ENCODE peak calls at places on chromosome 19, in seven cellular contexts. X, P, D, B, K, Z and R are unnamed samples.

GRCh38 chr19:22260499-22260898 is 25.7 kb upstream of the ZNF729 start:
- DNase-seq in X (no peak), P (no peak), K (no peak), B (no peak), D (no peak), Z (no peak), R (no peak)

GRCh38 chr19:35757231-35757748 is 461 bp upstream of the HSPB6 start:
- DNase-seq in D (peak), Z (no peak), P (no peak), K (no peak), X (peak), B (peak), R (peak)

GRCh38 chr19:58406818-58407657 is 1.4 kb upstream of the ZNF584 start:
- DNase-seq in D (peak), Z (peak), P (no peak), K (no peak), X (no peak), B (no peak), R (peak)

GRCh38 chr19:28045621-28046020 is 1167.3 kb downstream of the UQCRFS1 start:
- DNase-seq in B (no peak), X (no peak), Z (no peak), P (no peak), D (no peak), K (no peak), R (no peak)

GRCh38 chr19:7970716-7971448 is 27.4 kb upstream of the TIMM44 start:
- DNase-seq in P (peak), K (peak), B (peak), D (peak), X (peak), Z (peak), R (peak)

GRCh38 chr19:10074153-10074552 is 12.0 kb upstream of the SHFL start:
- DNase-seq in P (no peak), Z (no peak), K (no peak), D (peak), B (no peak), X (peak), R (peak)

GRCh38 chr19:40889366-40889765 is 7.3 kb upstream of the CYP2A7 start:
- DNase-seq in B (no peak), Z (no peak), P (no peak), D (no peak), X (no peak), K (no peak), R (no peak)

GRCh38 chr19:4453232-4454179 is 4.1 kb downstream of the UBXN6 start:
- DNase-seq in Z (no peak), B (no peak), D (no peak), K (no peak), X (no peak), P (no peak), R (no peak)

GRCh38 chr19:45528744-45529453 is 21.6 kb downstream of the VASP start:
- DNase-seq in B (peak), X (no peak), Z (peak), K (peak), P (no peak), D (peak), R (no peak)

GRCh38 chr19:7767487-7767886 is 4.4 kb downstream of the CLEC4M start:
- DNase-seq in B (no peak), X (no peak), K (no peak), D (no peak), P (no peak), Z (no peak), R (no peak)

GRCh38 chr19:50723069-50723468 is at the start of gene CLEC11A:
- DNase-seq in K (no peak), P (no peak), X (peak), D (peak), Z (no peak), B (no peak), R (no peak)

GRCh38 chr19:5154129-5154798 is 185.4 kb downstream of the KDM4B start:
- DNase-seq in P (no peak), K (no peak), B (no peak), D (peak), Z (peak), X (no peak), R (no peak)

GRCh38 chr19:45601115-45601514 is 897 bp downstream of the GPR4 start:
- DNase-seq in X (no peak), K (no peak), D (no peak), Z (no peak), P (no peak), B (no peak), R (no peak)

GRCh38 chr19:48799358-48800300 is 11.2 kb downstream of the BCAT2 start:
- DNase-seq in Z (no peak), X (no peak), B (no peak), K (no peak), P (no peak), D (no peak), R (no peak)

GRCh38 chr19:8209111-8209964 is at the start of gene CERS4:
- DNase-seq in Z (peak), B (no peak), K (peak), P (peak), D (peak), X (peak), R (peak)

GRCh38 chr19:6164906-6165531 is 29.6 kb downstream of the ACSBG2 start:
- DNase-seq in B (no peak), K (no peak), P (no peak), D (no peak), Z (no peak), X (no peak), R (no peak)

GRCh38 chr19:6424190-6424938 is at the start of gene KHSRP:
- DNase-seq in P (no peak), B (no peak), Z (no peak), D (peak), X (no peak), K (no peak), R (peak)

GRCh38 chr19:13042443-13043130 is 47.3 kb downstream of the NFIX start:
- DNase-seq in D (no peak), X (peak), B (no peak), P (no peak), Z (no peak), K (no peak), R (no peak)

GRCh38 chr19:13044160-13044853 is 49.0 kb downstream of the NFIX start:
- DNase-seq in B (no peak), K (no peak), Z (no peak), X (peak), P (no peak), D (no peak), R (no peak)

GRCh38 chr19:13040916-13041292 is 45.6 kb downstream of the NFIX start:
- DNase-seq in P (no peak), D (no peak), K (no peak), X (no peak), Z (no peak), B (no peak), R (no peak)

GRCh38 chr19:13045812-13046211 is 50.5 kb downstream of the NFIX start:
- DNase-seq in X (no peak), K (no peak), Z (no peak), P (no peak), D (no peak), B (no peak), R (no peak)

GRCh38 chr19:13043285-13043684 is 48.0 kb downstream of the NFIX start:
- DNase-seq in B (no peak), X (no peak), Z (no peak), P (no peak), D (no peak), K (no peak), R (no peak)
- H3K18ac ChIP-seq in B (no peak), X (no peak), Z (no peak), P (no peak), D (no peak), K (no peak), R (no peak)

DNA sequence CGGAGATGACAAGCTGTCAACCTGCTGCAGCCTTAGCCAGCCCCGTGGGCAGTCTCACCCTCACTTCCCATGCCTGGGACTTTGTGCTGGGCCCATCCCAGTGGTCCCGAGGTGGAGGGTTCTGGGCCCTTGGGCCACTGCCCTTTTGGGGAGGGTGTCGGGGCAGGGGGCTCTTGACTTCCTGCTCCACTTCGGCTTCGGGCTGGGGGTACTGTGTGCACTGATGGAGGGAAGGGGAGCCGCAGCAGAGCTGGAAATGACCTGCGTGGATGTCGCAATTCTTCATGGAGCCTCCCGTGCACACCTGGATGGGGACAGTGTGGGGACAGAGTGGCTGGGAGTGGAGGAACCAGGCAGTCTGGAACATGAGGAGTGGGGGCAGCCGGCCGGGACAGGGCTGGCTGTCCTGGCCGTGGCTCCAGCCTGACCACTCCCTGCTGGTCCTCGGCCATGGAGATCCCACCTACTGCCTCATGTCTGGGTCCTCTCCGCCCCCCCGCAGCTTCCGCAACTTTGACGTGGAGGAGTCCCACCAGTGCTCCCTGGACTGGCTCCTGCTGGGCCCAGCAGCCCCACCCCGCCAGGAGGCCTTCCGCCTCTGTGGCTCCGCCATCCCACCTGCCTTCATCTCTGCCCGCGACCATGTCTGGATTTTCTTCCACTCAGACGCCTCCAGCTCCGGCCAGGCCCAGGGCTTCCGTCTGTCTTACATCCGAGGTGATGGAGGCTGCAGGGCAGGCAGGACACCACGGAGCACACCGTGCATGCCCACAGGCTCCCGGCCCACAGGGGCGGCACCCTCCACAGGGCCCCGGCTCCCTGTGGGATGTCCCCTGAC is 10.2 kb downstream of the LRP3 start:
- DNase-seq in D (no peak), Z (no peak), K (no peak), P (no peak), X (no peak), B (no peak), R (no peak)
- H3K18ac ChIP-seq in D (no peak), Z (no peak), K (no peak), P (no peak), X (no peak), B (no peak), R (no peak)

GRCh38 chr19:33604651-33605050 is 17.1 kb upstream of the CHST8 start:
- DNase-seq in Z (no peak), X (no peak), K (no peak), B (no peak), P (no peak), D (no peak), R (no peak)
- H3K18ac ChIP-seq in Z (no peak), X (no peak), K (no peak), B (no peak), P (no peak), D (no peak), R (no peak)

GRCh38 chr19:571127-571974 is 1.0 kb upstream of the BSG start:
- DNase-seq in D (peak), X (peak), P (peak), K (no peak), Z (peak), B (peak), R (peak)

GRCh38 chr19:570315-570714 is 2.1 kb upstream of the BSG start:
- DNase-seq in X (no peak), P (no peak), K (no peak), D (no peak), B (peak), Z (peak), R (no peak)

GRCh38 chr19:566844-567243 is 5.6 kb upstream of the BSG start:
- DNase-seq in D (no peak), P (no peak), B (no peak), X (no peak), K (no peak), Z (no peak), R (no peak)

GRCh38 chr19:566403-566802 is 6.0 kb upstream of the BSG start:
- DNase-seq in X (peak), K (no peak), P (no peak), D (peak), Z (no peak), B (no peak), R (peak)

GRCh38 chr19:567296-567900 is 5.0 kb upstream of the BSG start:
- DNase-seq in P (no peak), Z (no peak), B (no peak), D (no peak), K (no peak), X (no peak), R (no peak)
- H3K18ac ChIP-seq in P (no peak), Z (no peak), B (peak), D (no peak), K (no peak), X (no peak), R (peak)

DNA sequence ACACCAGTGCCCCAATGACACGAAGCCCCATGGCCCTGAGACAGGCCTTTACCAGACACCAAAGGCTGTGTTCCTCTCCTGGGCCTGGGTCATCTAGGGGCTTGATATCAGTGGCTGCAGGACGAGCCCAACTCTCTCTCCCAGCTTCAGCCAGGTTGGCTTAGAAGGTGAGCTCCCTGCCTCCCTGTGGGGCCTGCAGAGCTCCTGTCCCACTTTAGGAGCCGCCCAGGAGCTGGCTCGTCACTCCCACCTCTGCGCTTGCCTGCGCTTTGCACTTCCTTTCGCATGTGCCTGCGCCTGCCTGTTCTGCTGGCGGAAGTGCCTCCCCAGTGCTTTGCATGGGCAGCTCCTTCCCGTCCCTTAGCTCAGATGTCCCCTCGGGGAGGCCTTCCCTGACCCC is 4.9 kb downstream of the CALM3 start:
- DNase-seq in X (no peak), B (no peak), K (no peak), D (no peak), P (no peak), Z (no peak), R (no peak)
- H3K18ac ChIP-seq in X (no peak), B (peak), K (no peak), D (no peak), P (no peak), Z (no peak), R (no peak)

GRCh38 chr19:16682539-16682938 is 21.6 kb downstream of the TMEM38A start:
- DNase-seq in P (no peak), X (no peak), Z (no peak), D (no peak), B (no peak), K (no peak), R (no peak)
- H3K18ac ChIP-seq in P (no peak), X (no peak), Z (no peak), D (no peak), B (no peak), K (no peak), R (no peak)

GRCh38 chr19:18781885-18782527 is 9.1 kb downstream of the COMP start:
- DNase-seq in Z (no peak), B (no peak), K (no peak), P (no peak), X (no peak), D (no peak), R (no peak)

GRCh38 chr19:18781047-18781600 is 10.0 kb downstream of the COMP start:
- DNase-seq in X (no peak), P (no peak), D (no peak), K (no peak), Z (no peak), B (no peak), R (no peak)

GRCh38 chr19:18780631-18781030 is 10.5 kb downstream of the COMP start:
- DNase-seq in Z (no peak), P (no peak), K (no peak), D (no peak), X (no peak), B (no peak), R (no peak)

GRCh38 chr19:18778826-18779354 is 12.2 kb downstream of the COMP start:
- DNase-seq in D (no peak), K (no peak), B (no peak), X (no peak), P (no peak), Z (no peak), R (no peak)

GRCh38 chr19:18780081-18780480 is 11.0 kb downstream of the COMP start:
- DNase-seq in P (no peak), K (no peak), B (no peak), X (no peak), Z (no peak), D (no peak), R (no peak)
- H3K18ac ChIP-seq in P (peak), K (no peak), B (no peak), X (no peak), Z (no peak), D (no peak), R (no peak)

GRCh38 chr19:55696301-55697068 is 21.5 kb downstream of the EPN1 start:
- DNase-seq in B (no peak), Z (no peak), P (no peak), D (no peak), X (no peak), K (no peak), R (no peak)

GRCh38 chr19:55695511-55696290 is 20.7 kb downstream of the EPN1 start:
- DNase-seq in D (no peak), K (no peak), Z (no peak), P (no peak), X (no peak), B (no peak), R (no peak)

GRCh38 chr19:55698256-55698655 is 23.2 kb downstream of the EPN1 start:
- DNase-seq in K (no peak), X (no peak), B (no peak), P (no peak), D (no peak), Z (no peak), R (no peak)

GRCh38 chr19:55697698-55698097 is 22.7 kb downstream of the EPN1 start:
- DNase-seq in X (no peak), K (no peak), P (no peak), D (no peak), B (no peak), Z (no peak), R (no peak)

GRCh38 chr19:55697069-55697440 is 22.0 kb downstream of the EPN1 start:
- DNase-seq in B (no peak), D (no peak), Z (no peak), X (no peak), P (no peak), K (no peak), R (no peak)
- H3K18ac ChIP-seq in B (no peak), D (no peak), Z (no peak), X (no peak), P (no peak), K (no peak), R (no peak)

GRCh38 chr19:33957804-33958203 is 161.1 kb downstream of the KCTD15 start:
- DNase-seq in X (no peak), P (no peak), K (no peak), B (no peak), Z (no peak), D (no peak), R (no peak)

GRCh38 chr19:33960566-33960965 is 163.9 kb downstream of the KCTD15 start:
- DNase-seq in K (no peak), X (no peak), Z (no peak), B (no peak), P (no peak), D (no peak), R (no peak)

GRCh38 chr19:33956941-33957340 is 160.3 kb downstream of the KCTD15 start:
- DNase-seq in D (no peak), Z (no peak), X (no peak), K (no peak), P (no peak), B (no peak), R (no peak)

GRCh38 chr19:33963514-33963913 is 166.8 kb downstream of the KCTD15 start:
- DNase-seq in X (no peak), Z (no peak), D (no peak), B (no peak), K (no peak), P (no peak), R (no peak)

DNA sequence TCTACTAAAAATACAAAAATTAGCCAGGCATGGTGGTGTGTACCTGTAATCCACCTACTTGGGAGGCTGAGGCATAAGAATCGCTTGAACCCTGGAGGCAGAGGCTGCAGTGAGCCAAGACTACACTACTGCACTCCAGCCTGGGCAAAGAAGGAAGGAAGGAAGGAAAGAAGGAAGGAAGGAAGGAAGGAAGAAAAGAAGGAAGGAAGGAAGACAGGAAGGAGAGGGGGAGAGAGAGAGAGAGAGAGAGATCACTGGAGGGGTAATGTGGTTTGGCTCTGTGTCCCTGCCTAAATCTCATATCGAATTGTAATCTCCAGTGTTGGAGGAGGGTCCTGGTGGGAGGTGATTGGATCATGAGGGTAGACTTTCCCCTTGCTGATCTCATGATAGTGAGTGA is 165.5 kb downstream of the KCTD15 start:
- DNase-seq in P (no peak), B (no peak), X (no peak), K (no peak), Z (no peak), D (no peak), R (no peak)
- H3K18ac ChIP-seq in P (no peak), B (no peak), X (no peak), K (no peak), Z (no peak), D (no peak), R (no peak)

DNA sequence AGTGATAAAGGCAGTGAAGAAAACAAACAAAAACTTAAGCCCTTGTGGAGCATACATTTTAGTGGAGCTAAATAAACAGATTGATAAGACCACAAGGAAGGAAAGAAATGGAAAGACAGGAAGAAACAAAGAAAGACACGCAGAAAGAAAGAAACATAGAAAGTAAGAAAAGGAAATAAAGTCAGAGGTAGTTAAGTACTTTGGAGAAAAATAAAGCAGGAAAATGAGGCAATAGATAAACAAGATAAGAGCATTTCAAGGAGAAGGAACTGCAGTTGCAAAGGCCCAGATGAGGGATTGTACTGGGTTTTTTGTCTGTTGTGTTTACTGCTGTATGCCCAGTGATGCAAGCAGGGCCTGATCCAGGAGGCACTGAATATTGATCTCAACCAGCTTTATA is 1.0 kb downstream of the NFKBIB start:
- DNase-seq in Z (no peak), P (no peak), K (no peak), D (no peak), X (no peak), B (no peak), R (peak)
- H3K18ac ChIP-seq in Z (no peak), P (no peak), K (no peak), D (no peak), X (no peak), B (no peak), R (no peak)